ENCODE peak calls at places on chromosomes 1 and 21, in seven cellular contexts. One of them, this sample, is unnamed.

GRCh38 chr21:25467891-25468290 is 139.4 kb downstream of the MRPL39 start:
- DNase-seq in left ventricle myocardium inferior: no peak
- DNase-seq in pancreas: no peak
- DNase-seq in fibroblast of lung: no peak
- DNase-seq in upper lobe of left lung: no peak
- DNase-seq in cardiac muscle cell: no peak
- DNase-seq in hepatocyte: no peak
- DNase-seq in this sample: no peak

GRCh38 chr1:205630241-205630640 is 1.6 kb downstream of the ELK4 start:
- DNase-seq in left ventricle myocardium inferior: no peak
- DNase-seq in pancreas: no peak
- DNase-seq in fibroblast of lung: peak; percentile 40
- DNase-seq in upper lobe of left lung: no peak
- DNase-seq in cardiac muscle cell: peak; percentile 47
- DNase-seq in hepatocyte: no peak
- DNase-seq in this sample: no peak

GRCh38 chr1:53316742-53317650 is 10.9 kb downstream of the LRP8 start:
- DNase-seq in left ventricle myocardium inferior: no peak
- DNase-seq in pancreas: no peak
- DNase-seq in fibroblast of lung: no peak
- DNase-seq in upper lobe of left lung: peak; percentile 54
- DNase-seq in cardiac muscle cell: no peak
- DNase-seq in hepatocyte: no peak
- DNase-seq in this sample: peak; percentile 24

GRCh38 chr1:87058343-87058649 is 143.9 kb downstream of the HS2ST1 start:
- DNase-seq in left ventricle myocardium inferior: no peak
- DNase-seq in pancreas: no peak
- DNase-seq in fibroblast of lung: peak; percentile 13
- DNase-seq in upper lobe of left lung: no peak
- DNase-seq in cardiac muscle cell: no peak
- DNase-seq in hepatocyte: no peak
- DNase-seq in this sample: no peak

GRCh38 chr1:95236784-95237575 is 3.0 kb downstream of the RWDD3 start:
- DNase-seq in left ventricle myocardium inferior: no peak
- DNase-seq in pancreas: no peak
- DNase-seq in fibroblast of lung: peak; percentile 70
- DNase-seq in upper lobe of left lung: no peak
- DNase-seq in cardiac muscle cell: peak; percentile 41
- DNase-seq in hepatocyte: no peak
- DNase-seq in this sample: no peak

GRCh38 chr1:245380790-245381535 is 226.2 kb downstream of the KIF26B start:
- DNase-seq in left ventricle myocardium inferior: no peak
- DNase-seq in pancreas: no peak
- DNase-seq in fibroblast of lung: peak; percentile 21
- DNase-seq in upper lobe of left lung: no peak
- DNase-seq in cardiac muscle cell: no peak
- DNase-seq in hepatocyte: no peak
- DNase-seq in this sample: no peak

GRCh38 chr1:92968138-92969032 is 7.1 kb upstream of the DIPK1A start:
- DNase-seq in left ventricle myocardium inferior: no peak
- DNase-seq in pancreas: no peak
- DNase-seq in fibroblast of lung: no peak
- DNase-seq in upper lobe of left lung: no peak
- DNase-seq in cardiac muscle cell: no peak
- DNase-seq in hepatocyte: no peak
- DNase-seq in this sample: no peak

GRCh38 chr1:30657131-30658013 is 66.0 kb downstream of the MATN1 start:
- DNase-seq in left ventricle myocardium inferior: no peak
- DNase-seq in pancreas: no peak
- DNase-seq in fibroblast of lung: no peak
- DNase-seq in upper lobe of left lung: peak; percentile 77
- DNase-seq in cardiac muscle cell: no peak
- DNase-seq in hepatocyte: peak; percentile 45
- DNase-seq in this sample: no peak

GRCh38 chr1:167648252-167648849 is 18.3 kb downstream of the RCSD1 start:
- DNase-seq in left ventricle myocardium inferior: no peak
- DNase-seq in pancreas: no peak
- DNase-seq in fibroblast of lung: no peak
- DNase-seq in upper lobe of left lung: no peak
- DNase-seq in cardiac muscle cell: no peak
- DNase-seq in hepatocyte: no peak
- DNase-seq in this sample: no peak

GRCh38 chr1:7536891-7537591 is 234.1 kb upstream of the VAMP3 start:
- DNase-seq in left ventricle myocardium inferior: peak; percentile 11
- DNase-seq in pancreas: no peak
- DNase-seq in fibroblast of lung: no peak
- DNase-seq in upper lobe of left lung: no peak
- DNase-seq in cardiac muscle cell: no peak
- DNase-seq in hepatocyte: no peak
- DNase-seq in this sample: peak; percentile 48

GRCh38 chr1:68725353-68725752 is 228.5 kb upstream of the DEPDC1 start:
- DNase-seq in left ventricle myocardium inferior: peak; percentile 77
- DNase-seq in pancreas: peak; percentile 3
- DNase-seq in fibroblast of lung: peak; percentile 2
- DNase-seq in upper lobe of left lung: no peak
- DNase-seq in cardiac muscle cell: peak; percentile 16
- DNase-seq in hepatocyte: peak; percentile 35
- DNase-seq in this sample: no peak

GRCh38 chr1:12549460-12550349 is 68.3 kb downstream of the DHRS3 start:
- DNase-seq in left ventricle myocardium inferior: peak; percentile 68
- DNase-seq in pancreas: no peak
- DNase-seq in fibroblast of lung: peak; percentile 98
- DNase-seq in upper lobe of left lung: peak; percentile 74
- DNase-seq in cardiac muscle cell: peak; percentile 80
- DNase-seq in hepatocyte: peak; percentile 86
- DNase-seq in this sample: no peak

GRCh38 chr1:59431566-59432294 is 134.8 kb downstream of the FGGY start:
- DNase-seq in left ventricle myocardium inferior: no peak
- DNase-seq in pancreas: no peak
- DNase-seq in fibroblast of lung: peak; percentile 36
- DNase-seq in upper lobe of left lung: no peak
- DNase-seq in cardiac muscle cell: no peak
- DNase-seq in hepatocyte: no peak
- DNase-seq in this sample: no peak

GRCh38 chr21:43827015-43827611 is 37.7 kb downstream of the RRP1 start:
- DNase-seq in left ventricle myocardium inferior: no peak
- DNase-seq in pancreas: no peak
- DNase-seq in fibroblast of lung: peak; percentile 58
- DNase-seq in upper lobe of left lung: no peak
- DNase-seq in cardiac muscle cell: peak; percentile 58
- DNase-seq in hepatocyte: peak; percentile 8
- DNase-seq in this sample: no peak

GRCh38 chr1:5971471-5972197 is 20.6 kb downstream of the NPHP4 start:
- DNase-seq in left ventricle myocardium inferior: no peak
- DNase-seq in pancreas: no peak
- DNase-seq in fibroblast of lung: no peak
- DNase-seq in upper lobe of left lung: no peak
- DNase-seq in cardiac muscle cell: no peak
- DNase-seq in hepatocyte: no peak
- DNase-seq in this sample: no peak

GRCh38 chr1:29362764-29363163 is 126.4 kb downstream of the PTPRU start:
- DNase-seq in left ventricle myocardium inferior: no peak
- DNase-seq in pancreas: no peak
- DNase-seq in fibroblast of lung: no peak
- DNase-seq in upper lobe of left lung: no peak
- DNase-seq in cardiac muscle cell: no peak
- DNase-seq in hepatocyte: no peak
- DNase-seq in this sample: no peak

GRCh38 chr1:11789126-11790067 is 16.4 kb downstream of the MTHFR start:
- DNase-seq in left ventricle myocardium inferior: no peak
- DNase-seq in pancreas: no peak
- DNase-seq in fibroblast of lung: no peak
- DNase-seq in upper lobe of left lung: peak; percentile 58
- DNase-seq in cardiac muscle cell: no peak
- DNase-seq in hepatocyte: no peak
- DNase-seq in this sample: no peak

GRCh38 chr1:47738560-47739182 is 258.5 kb downstream of the TRABD2B start:
- DNase-seq in left ventricle myocardium inferior: peak; percentile 31
- DNase-seq in pancreas: peak; percentile 22
- DNase-seq in fibroblast of lung: peak; percentile 23
- DNase-seq in upper lobe of left lung: no peak
- DNase-seq in cardiac muscle cell: peak; percentile 78
- DNase-seq in hepatocyte: peak; percentile 82
- DNase-seq in this sample: peak; percentile 77

GRCh38 chr1:87759420-87759819 is 430.7 kb downstream of the LMO4 start:
- DNase-seq in left ventricle myocardium inferior: no peak
- DNase-seq in pancreas: no peak
- DNase-seq in fibroblast of lung: no peak
- DNase-seq in upper lobe of left lung: no peak
- DNase-seq in cardiac muscle cell: no peak
- DNase-seq in hepatocyte: no peak
- DNase-seq in this sample: no peak

GRCh38 chr21:38322551-38322950 is 65.8 kb downstream of the KCNJ15 start:
- DNase-seq in left ventricle myocardium inferior: no peak
- DNase-seq in pancreas: no peak
- DNase-seq in fibroblast of lung: peak; percentile 51
- DNase-seq in upper lobe of left lung: no peak
- DNase-seq in cardiac muscle cell: no peak
- DNase-seq in hepatocyte: no peak
- DNase-seq in this sample: no peak

GRCh38 chr1:70499695-70500094 is 88.6 kb downstream of the CTH start:
- DNase-seq in left ventricle myocardium inferior: no peak
- DNase-seq in pancreas: no peak
- DNase-seq in fibroblast of lung: no peak
- DNase-seq in upper lobe of left lung: no peak
- DNase-seq in cardiac muscle cell: no peak
- DNase-seq in hepatocyte: no peak
- DNase-seq in this sample: no peak

GRCh38 chr1:193905288-193906085 is 719.1 kb upstream of the B3GALT2 start:
- DNase-seq in left ventricle myocardium inferior: no peak
- DNase-seq in pancreas: no peak
- DNase-seq in fibroblast of lung: peak; percentile 20
- DNase-seq in upper lobe of left lung: no peak
- DNase-seq in cardiac muscle cell: peak; percentile 15
- DNase-seq in hepatocyte: no peak
- DNase-seq in this sample: no peak

GRCh38 chr1:2601721-2602303 is 15.2 kb downstream of the PRXL2B start:
- DNase-seq in left ventricle myocardium inferior: no peak
- DNase-seq in pancreas: no peak
- DNase-seq in fibroblast of lung: no peak
- DNase-seq in upper lobe of left lung: peak; percentile 15
- DNase-seq in cardiac muscle cell: no peak
- DNase-seq in hepatocyte: no peak
- DNase-seq in this sample: no peak

GRCh38 chr1:225422795-225423517 is 4.9 kb downstream of the LBR start:
- DNase-seq in left ventricle myocardium inferior: no peak
- DNase-seq in pancreas: no peak
- DNase-seq in fibroblast of lung: no peak
- DNase-seq in upper lobe of left lung: no peak
- DNase-seq in cardiac muscle cell: no peak
- DNase-seq in hepatocyte: no peak
- DNase-seq in this sample: no peak

GRCh38 chr21:42537106-42537742 is 23.6 kb downstream of the SLC37A1 start:
- DNase-seq in left ventricle myocardium inferior: no peak
- DNase-seq in pancreas: no peak
- DNase-seq in fibroblast of lung: no peak
- DNase-seq in upper lobe of left lung: no peak
- DNase-seq in cardiac muscle cell: no peak
- DNase-seq in hepatocyte: no peak
- DNase-seq in this sample: no peak

GRCh38 chr1:19410393-19410792 is 74.9 kb downstream of the CAPZB start:
- DNase-seq in left ventricle myocardium inferior: no peak
- DNase-seq in pancreas: no peak
- DNase-seq in fibroblast of lung: no peak
- DNase-seq in upper lobe of left lung: no peak
- DNase-seq in cardiac muscle cell: no peak
- DNase-seq in hepatocyte: no peak
- DNase-seq in this sample: peak; percentile 45
- TF ChIP-seq CTCF in left ventricle myocardium inferior: no peak
- TF ChIP-seq CTCF in pancreas: no peak
- TF ChIP-seq CTCF in fibroblast of lung: no peak
- TF ChIP-seq CTCF in upper lobe of left lung: no peak
- TF ChIP-seq CTCF in cardiac muscle cell: no peak
- TF ChIP-seq CTCF in hepatocyte: no peak
- TF ChIP-seq CTCF in this sample: no peak

GRCh38 chr1:1361982-1362423 is 3.6 kb upstream of the MXRA8 start:
- DNase-seq in left ventricle myocardium inferior: peak; percentile 63
- DNase-seq in pancreas: no peak
- DNase-seq in fibroblast of lung: peak; percentile 87
- DNase-seq in upper lobe of left lung: no peak
- DNase-seq in cardiac muscle cell: peak; percentile 86
- DNase-seq in hepatocyte: peak; percentile 78
- DNase-seq in this sample: peak; percentile 21
- TF ChIP-seq CTCF in left ventricle myocardium inferior: peak; percentile 11
- TF ChIP-seq CTCF in pancreas: no peak
- TF ChIP-seq CTCF in fibroblast of lung: peak; percentile 31
- TF ChIP-seq CTCF in upper lobe of left lung: no peak
- TF ChIP-seq CTCF in cardiac muscle cell: peak; percentile 20
- TF ChIP-seq CTCF in hepatocyte: peak; percentile 12
- TF ChIP-seq CTCF in this sample: no peak

GRCh38 chr1:161051219-161051618 is 5.4 kb upstream of the USF1 start:
- DNase-seq in left ventricle myocardium inferior: no peak
- DNase-seq in pancreas: no peak
- DNase-seq in fibroblast of lung: no peak
- DNase-seq in upper lobe of left lung: no peak
- DNase-seq in cardiac muscle cell: no peak
- DNase-seq in hepatocyte: no peak
- DNase-seq in this sample: no peak

GRCh38 chr1:161059293-161059692 is 10.4 kb downstream of the ARHGAP30 start:
- DNase-seq in left ventricle myocardium inferior: no peak
- DNase-seq in pancreas: no peak
- DNase-seq in fibroblast of lung: no peak
- DNase-seq in upper lobe of left lung: no peak
- DNase-seq in cardiac muscle cell: no peak
- DNase-seq in hepatocyte: no peak
- DNase-seq in this sample: no peak

GRCh38 chr1:161054232-161054631 is 8.5 kb upstream of the USF1 start:
- DNase-seq in left ventricle myocardium inferior: no peak
- DNase-seq in pancreas: no peak
- DNase-seq in fibroblast of lung: no peak
- DNase-seq in upper lobe of left lung: no peak
- DNase-seq in cardiac muscle cell: no peak
- DNase-seq in hepatocyte: no peak
- DNase-seq in this sample: no peak

GRCh38 chr1:161052899-161053298 is 7.1 kb upstream of the USF1 start:
- DNase-seq in left ventricle myocardium inferior: no peak
- DNase-seq in pancreas: no peak
- DNase-seq in fibroblast of lung: no peak
- DNase-seq in upper lobe of left lung: no peak
- DNase-seq in cardiac muscle cell: no peak
- DNase-seq in hepatocyte: no peak
- DNase-seq in this sample: no peak

DNA sequence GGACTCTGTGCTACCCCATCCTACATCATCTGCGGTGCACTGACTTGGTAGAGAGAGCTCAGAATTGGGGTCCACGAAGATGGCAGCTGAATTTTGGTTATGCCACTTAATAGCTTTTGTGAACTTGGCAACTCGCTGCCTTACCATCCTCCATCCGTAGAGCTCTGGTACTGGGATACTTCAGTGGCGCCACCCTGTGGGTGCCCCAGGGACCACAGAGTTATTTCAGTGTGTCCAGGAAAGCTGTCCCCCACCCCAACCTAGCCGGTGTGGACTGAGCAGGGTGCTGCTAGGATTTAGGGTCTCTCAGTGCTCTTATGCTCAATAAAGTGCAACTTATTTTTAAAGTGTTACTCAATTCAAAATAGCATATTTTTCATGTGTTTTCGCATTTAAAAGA is 9.0 kb upstream of the USF1 start:
- DNase-seq in left ventricle myocardium inferior: no peak
- DNase-seq in pancreas: no peak
- DNase-seq in fibroblast of lung: no peak
- DNase-seq in upper lobe of left lung: no peak
- DNase-seq in cardiac muscle cell: no peak
- DNase-seq in hepatocyte: no peak
- DNase-seq in this sample: no peak
- TF ChIP-seq CTCF in left ventricle myocardium inferior: no peak
- TF ChIP-seq CTCF in pancreas: no peak
- TF ChIP-seq CTCF in fibroblast of lung: no peak
- TF ChIP-seq CTCF in upper lobe of left lung: peak; percentile 16
- TF ChIP-seq CTCF in cardiac muscle cell: no peak
- TF ChIP-seq CTCF in hepatocyte: no peak
- TF ChIP-seq CTCF in this sample: no peak

GRCh38 chr1:151189638-151190445 is at the start of gene VPS72:
- DNase-seq in left ventricle myocardium inferior: peak; percentile 83
- DNase-seq in pancreas: peak; percentile 77
- DNase-seq in fibroblast of lung: peak; percentile 93
- DNase-seq in upper lobe of left lung: peak; percentile 90
- DNase-seq in cardiac muscle cell: peak; percentile 91
- DNase-seq in hepatocyte: peak; percentile 93
- DNase-seq in this sample: peak; percentile 87
- TF ChIP-seq CTCF in left ventricle myocardium inferior: peak; percentile 28
- TF ChIP-seq CTCF in pancreas: no peak
- TF ChIP-seq CTCF in fibroblast of lung: no peak
- TF ChIP-seq CTCF in upper lobe of left lung: peak; percentile 41
- TF ChIP-seq CTCF in cardiac muscle cell: no peak
- TF ChIP-seq CTCF in hepatocyte: no peak
- TF ChIP-seq CTCF in this sample: no peak

This sample was measured in glutamatergic neuron.